ENCODE peak calls at places on chromosomes 6 and 20, in nine cellular contexts. One of them, this sample, is unnamed.

GRCh38 chr20:36483205-36483918 is 58.0 kb upstream of the MYL9 start:
- DNase-seq in fibroblast of lung: no peak
- DNase-seq in psoas muscle: no peak
- DNase-seq in PC-3: no peak
- DNase-seq in lung: no peak
- DNase-seq in endothelial cell: no peak
- DNase-seq in AG04450: no peak
- DNase-seq in keratinocyte: no peak
- DNase-seq in B cell: no peak
- DNase-seq in this sample: no peak

GRCh38 chr6:163338671-163339405 is 75.7 kb upstream of the QKI start:
- DNase-seq in AG04450: no peak
- DNase-seq in keratinocyte: no peak
- DNase-seq in lung: no peak
- DNase-seq in fibroblast of lung: peak; percentile 94
- DNase-seq in B cell: no peak
- DNase-seq in psoas muscle: peak; percentile 56
- DNase-seq in PC-3: no peak
- DNase-seq in endothelial cell: peak; percentile 25
- DNase-seq in this sample: no peak

GRCh38 chr20:31967830-31968249 is at the start of gene XKR7:
- DNase-seq in psoas muscle: no peak
- DNase-seq in keratinocyte: no peak
- DNase-seq in lung: no peak
- DNase-seq in B cell: peak; percentile 44
- DNase-seq in PC-3: no peak
- DNase-seq in fibroblast of lung: no peak
- DNase-seq in AG04450: no peak
- DNase-seq in endothelial cell: peak; percentile 22
- DNase-seq in this sample: peak; percentile 36

GRCh38 chr6:138544521-138544920 is 45.2 kb upstream of the NHSL1 start:
- DNase-seq in B cell: no peak
- DNase-seq in endothelial cell: no peak
- DNase-seq in psoas muscle: no peak
- DNase-seq in keratinocyte: no peak
- DNase-seq in PC-3: no peak
- DNase-seq in fibroblast of lung: peak; percentile 65
- DNase-seq in AG04450: no peak
- DNase-seq in lung: no peak
- DNase-seq in this sample: no peak

GRCh38 chr20:44382641-44383040 is 27.1 kb downstream of the HNF4A start:
- DNase-seq in fibroblast of lung: no peak
- DNase-seq in keratinocyte: no peak
- DNase-seq in B cell: no peak
- DNase-seq in AG04450: no peak
- DNase-seq in endothelial cell: no peak
- DNase-seq in psoas muscle: no peak
- DNase-seq in lung: no peak
- DNase-seq in PC-3: peak; percentile 13
- DNase-seq in this sample: no peak

GRCh38 chr6:127554435-127555006 is 22.5 kb upstream of the C6orf58 start:
- DNase-seq in keratinocyte: no peak
- DNase-seq in fibroblast of lung: peak; percentile 40
- DNase-seq in endothelial cell: peak; percentile 42
- DNase-seq in psoas muscle: no peak
- DNase-seq in B cell: no peak
- DNase-seq in PC-3: peak; percentile 62
- DNase-seq in lung: no peak
- DNase-seq in AG04450: no peak
- DNase-seq in this sample: peak; percentile 20

GRCh38 chr6:127177030-127177928 is 58.8 kb downstream of the RSPO3 start:
- DNase-seq in AG04450: no peak
- DNase-seq in fibroblast of lung: peak; percentile 79
- DNase-seq in keratinocyte: no peak
- DNase-seq in PC-3: no peak
- DNase-seq in endothelial cell: no peak
- DNase-seq in lung: no peak
- DNase-seq in psoas muscle: no peak
- DNase-seq in B cell: no peak
- DNase-seq in this sample: no peak

GRCh38 chr6:101730954-101731353 is 337.4 kb downstream of the GRIK2 start:
- DNase-seq in keratinocyte: no peak
- DNase-seq in B cell: no peak
- DNase-seq in PC-3: no peak
- DNase-seq in endothelial cell: no peak
- DNase-seq in psoas muscle: no peak
- DNase-seq in fibroblast of lung: peak; percentile 32
- DNase-seq in AG04450: no peak
- DNase-seq in lung: no peak
- DNase-seq in this sample: no peak

GRCh38 chr6:6556738-6557503 is 31.6 kb upstream of the LY86 start:
- DNase-seq in keratinocyte: no peak
- DNase-seq in B cell: peak; percentile 71
- DNase-seq in lung: no peak
- DNase-seq in endothelial cell: peak; percentile 77
- DNase-seq in AG04450: no peak
- DNase-seq in fibroblast of lung: no peak
- DNase-seq in PC-3: peak; percentile 63
- DNase-seq in psoas muscle: no peak
- DNase-seq in this sample: peak; percentile 58

GRCh38 chr6:2875840-2876207 is 27.3 kb downstream of the SERPINB9 start:
- DNase-seq in PC-3: no peak
- DNase-seq in endothelial cell: no peak
- DNase-seq in AG04450: no peak
- DNase-seq in psoas muscle: no peak
- DNase-seq in B cell: peak; percentile 75
- DNase-seq in fibroblast of lung: no peak
- DNase-seq in lung: peak; percentile 41
- DNase-seq in keratinocyte: no peak
- DNase-seq in this sample: peak; percentile 71

GRCh38 chr6:71929047-71929446 is 42.7 kb downstream of the RIMS1 start:
- DNase-seq in psoas muscle: no peak
- DNase-seq in endothelial cell: no peak
- DNase-seq in fibroblast of lung: no peak
- DNase-seq in lung: no peak
- DNase-seq in B cell: no peak
- DNase-seq in AG04450: no peak
- DNase-seq in PC-3: no peak
- DNase-seq in keratinocyte: no peak
- DNase-seq in this sample: no peak

DNA sequence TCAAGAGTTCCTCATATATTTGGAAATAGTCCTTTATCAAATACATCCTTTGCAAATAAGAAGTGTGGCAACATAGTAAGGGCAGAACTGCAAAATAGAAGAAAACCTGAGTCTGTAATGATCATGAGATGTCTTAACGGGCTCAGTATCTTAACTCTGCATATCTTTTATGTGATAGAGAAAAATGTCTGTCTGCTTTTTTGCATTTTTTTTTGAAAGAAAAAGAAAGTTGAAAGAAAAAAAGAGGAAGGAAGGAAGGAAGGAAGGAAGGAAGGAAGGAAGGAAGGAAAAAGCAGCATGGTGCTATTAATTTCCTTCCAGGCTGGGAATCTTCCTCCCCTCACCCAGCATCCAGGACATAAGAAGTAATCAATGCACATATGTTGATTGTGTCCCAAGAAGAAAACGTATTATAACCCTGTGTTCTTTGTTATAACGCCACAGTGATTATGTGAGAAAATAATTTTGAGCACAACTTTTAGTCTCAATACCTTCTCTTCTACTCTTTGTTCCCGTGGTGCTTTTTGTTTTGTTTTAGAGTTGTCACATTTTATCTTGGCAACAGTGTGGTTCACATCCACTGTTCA is 58.7 kb upstream of the PCSK2 start:
- DNase-seq in psoas muscle: no peak
- DNase-seq in endothelial cell: no peak
- DNase-seq in B cell: no peak
- DNase-seq in fibroblast of lung: no peak
- DNase-seq in keratinocyte: no peak
- DNase-seq in AG04450: no peak
- DNase-seq in PC-3: no peak
- DNase-seq in lung: no peak
- DNase-seq in this sample: no peak
- TF ChIP-seq CTCF in psoas muscle: no peak
- TF ChIP-seq CTCF in endothelial cell: no peak
- TF ChIP-seq CTCF in B cell: no peak
- TF ChIP-seq CTCF in fibroblast of lung: no peak
- TF ChIP-seq CTCF in keratinocyte: no peak
- TF ChIP-seq CTCF in AG04450: no peak
- TF ChIP-seq CTCF in PC-3: no peak
- TF ChIP-seq CTCF in lung: no peak
- TF ChIP-seq CTCF in this sample: no peak

GRCh38 chr6:167945937-167946485 is 51.5 kb upstream of the KIF25 start:
- DNase-seq in endothelial cell: no peak
- DNase-seq in psoas muscle: no peak
- DNase-seq in fibroblast of lung: no peak
- DNase-seq in B cell: no peak
- DNase-seq in lung: no peak
- DNase-seq in keratinocyte: no peak
- DNase-seq in PC-3: no peak
- DNase-seq in AG04450: no peak
- DNase-seq in this sample: no peak
- TF ChIP-seq CTCF in endothelial cell: no peak
- TF ChIP-seq CTCF in psoas muscle: no peak
- TF ChIP-seq CTCF in fibroblast of lung: no peak
- TF ChIP-seq CTCF in B cell: no peak
- TF ChIP-seq CTCF in lung: no peak
- TF ChIP-seq CTCF in keratinocyte: no peak
- TF ChIP-seq CTCF in PC-3: no peak
- TF ChIP-seq CTCF in AG04450: no peak
- TF ChIP-seq CTCF in this sample: no peak

GRCh38 chr20:62804021-62804631 is 509 bp upstream of the OGFR start:
- DNase-seq in psoas muscle: no peak
- DNase-seq in PC-3: no peak
- DNase-seq in endothelial cell: no peak
- DNase-seq in AG04450: no peak
- DNase-seq in lung: no peak
- DNase-seq in fibroblast of lung: no peak
- DNase-seq in B cell: peak; percentile 53
- DNase-seq in keratinocyte: no peak
- DNase-seq in this sample: peak; percentile 58
- TF ChIP-seq CTCF in psoas muscle: no peak
- TF ChIP-seq CTCF in PC-3: no peak
- TF ChIP-seq CTCF in endothelial cell: no peak
- TF ChIP-seq CTCF in AG04450: peak; percentile 2
- TF ChIP-seq CTCF in lung: no peak
- TF ChIP-seq CTCF in fibroblast of lung: no peak
- TF ChIP-seq CTCF in B cell: peak; percentile 29
- TF ChIP-seq CTCF in keratinocyte: no peak
- TF ChIP-seq CTCF in this sample: no peak

GRCh38 chr6:12637960-12638641 is 78.5 kb upstream of the PHACTR1 start:
- DNase-seq in lung: peak; percentile 48
- DNase-seq in AG04450: no peak
- DNase-seq in endothelial cell: peak; percentile 66
- DNase-seq in keratinocyte: peak; percentile 11
- DNase-seq in psoas muscle: no peak
- DNase-seq in PC-3: peak; percentile 80
- DNase-seq in B cell: peak; percentile 31
- DNase-seq in fibroblast of lung: peak; percentile 86
- DNase-seq in this sample: peak; percentile 39
- TF ChIP-seq CTCF in lung: peak; percentile 46
- TF ChIP-seq CTCF in AG04450: peak; percentile 72
- TF ChIP-seq CTCF in endothelial cell: peak; percentile 79
- TF ChIP-seq CTCF in keratinocyte: peak; percentile 84
- TF ChIP-seq CTCF in psoas muscle: peak; percentile 34
- TF ChIP-seq CTCF in PC-3: peak; percentile 91
- TF ChIP-seq CTCF in B cell: peak; percentile 64
- TF ChIP-seq CTCF in fibroblast of lung: peak; percentile 54
- TF ChIP-seq CTCF in this sample: peak; percentile 67

GRCh38 chr6:75855047-75855446 is 106.0 kb downstream of the MYO6 start:
- DNase-seq in keratinocyte: peak; percentile 4
- DNase-seq in AG04450: peak; percentile 45
- DNase-seq in lung: no peak
- DNase-seq in fibroblast of lung: peak; percentile 62
- DNase-seq in B cell: peak; percentile 22
- DNase-seq in PC-3: peak; percentile 70
- DNase-seq in endothelial cell: peak; percentile 29
- DNase-seq in psoas muscle: no peak
- DNase-seq in this sample: peak; percentile 15
- TF ChIP-seq CTCF in keratinocyte: peak; percentile 48
- TF ChIP-seq CTCF in AG04450: peak; percentile 69
- TF ChIP-seq CTCF in lung: peak; percentile 10
- TF ChIP-seq CTCF in fibroblast of lung: peak; percentile 65
- TF ChIP-seq CTCF in B cell: peak; percentile 36
- TF ChIP-seq CTCF in PC-3: peak; percentile 60
- TF ChIP-seq CTCF in endothelial cell: peak; percentile 16
- TF ChIP-seq CTCF in psoas muscle: peak; percentile 30
- TF ChIP-seq CTCF in this sample: no peak